ENCODE peak calls at places on chromosome 3, in six cellular contexts. K, Q, E, D, N and M are unnamed samples.

GRCh38 chr3:188234172-188234571 is 80.2 kb downstream of the LPP start:
- DNase-seq in K (no peak), Q (no peak), E (no peak), D (no peak), N (no peak), M (no peak)

GRCh38 chr3:158058775-158059174 is 47.4 kb downstream of the SHOX2 start:
- DNase-seq in K (no peak), Q (no peak), E (no peak), D (no peak), N (no peak), M (no peak)

GRCh38 chr3:169772951-169773816 is at the start of gene MYNN:
- DNase-seq in K (peak; percentile 90), Q (peak; percentile 94), E (peak; percentile 83), D (peak; percentile 90), N (peak; percentile 80), M (peak; percentile 97)

GRCh38 chr3:17030438-17030837 is 145.7 kb downstream of the PLCL2 start:
- DNase-seq in K (no peak), Q (no peak), E (no peak), D (no peak), N (no peak), M (no peak)

GRCh38 chr3:169243122-169243521 is 420.4 kb downstream of the MECOM start:
- DNase-seq in K (no peak), Q (no peak), E (no peak), D (no peak), N (no peak), M (no peak)

GRCh38 chr3:140276698-140277097 is 341.7 kb downstream of the CLSTN2 start:
- DNase-seq in K (peak; percentile 36), Q (no peak), E (no peak), D (no peak), N (no peak), M (no peak)

GRCh38 chr3:155497930-155498647 is 204.6 kb upstream of the STRIT1 start:
- DNase-seq in K (no peak), Q (no peak), E (no peak), D (no peak), N (no peak), M (no peak)

GRCh38 chr3:194075088-194075615 is 60.8 kb upstream of the HES1 start:
- DNase-seq in K (no peak), Q (no peak), E (no peak), D (no peak), N (no peak), M (no peak)

GRCh38 chr3:158773845-158774542 is 27.9 kb upstream of the MFSD1 start:
- DNase-seq in K (no peak), Q (no peak), E (no peak), D (no peak), N (no peak), M (no peak)

GRCh38 chr3:192188218-192188835 is 539.0 kb downstream of the FGF12 start:
- DNase-seq in K (peak; percentile 77), Q (peak; percentile 53), E (no peak), D (peak; percentile 60), N (no peak), M (no peak)

GRCh38 chr3:52228751-52229291 is 3.4 kb upstream of the TLR9 start:
- DNase-seq in K (no peak), Q (no peak), E (no peak), D (no peak), N (no peak), M (no peak)

GRCh38 chr3:111902534-111902933 is 43.5 kb downstream of the PHLDB2 start:
- DNase-seq in K (no peak), Q (no peak), E (no peak), D (no peak), N (no peak), M (no peak)

GRCh38 chr3:187802928-187803259 is 57.6 kb upstream of the BCL6 start:
- DNase-seq in K (no peak), Q (peak; percentile 58), E (peak; percentile 3), D (no peak), N (no peak), M (no peak)

GRCh38 chr3:116226245-116226644 is 219.0 kb downstream of the LSAMP start:
- DNase-seq in K (no peak), Q (no peak), E (no peak), D (no peak), N (no peak), M (no peak)

GRCh38 chr3:107620534-107620933 is 97.8 kb downstream of the BBX start:
- DNase-seq in K (no peak), Q (no peak), E (no peak), D (no peak), N (no peak), M (no peak)

GRCh38 chr3:176906046-176906905 is 291.0 kb downstream of the TBL1XR1 start:
- DNase-seq in K (no peak), Q (no peak), E (no peak), D (peak; percentile 60), N (no peak), M (no peak)

GRCh38 chr3:72999971-73000370 is 3.4 kb downstream of the PPP4R2 start:
- DNase-seq in K (no peak), Q (no peak), E (no peak), D (no peak), N (no peak), M (no peak)

GRCh38 chr3:85482193-85482450 is 523.3 kb downstream of the CADM2 start:
- DNase-seq in K (no peak), Q (no peak), E (no peak), D (no peak), N (no peak), M (no peak)

GRCh38 chr3:174100744-174101143 is 703.2 kb downstream of the NLGN1 start:
- DNase-seq in K (no peak), Q (no peak), E (no peak), D (no peak), N (no peak), M (no peak)

GRCh38 chr3:189554868-189555557 is 76.2 kb upstream of the TP63 start:
- DNase-seq in K (no peak), Q (no peak), E (no peak), D (no peak), N (no peak), M (no peak)

GRCh38 chr3:32437898-32438297 is 46.2 kb downstream of the CMTM7 start:
- DNase-seq in K (no peak), Q (peak; percentile 3), E (no peak), D (no peak), N (no peak), M (no peak)

GRCh38 chr3:30779686-30780287 is 114.7 kb downstream of the GADL1 start:
- DNase-seq in K (peak; percentile 40), Q (no peak), E (no peak), D (no peak), N (no peak), M (no peak)

GRCh38 chr3:114519415-114519814 is 225.6 kb downstream of the TIGIT start:
- DNase-seq in K (peak; percentile 17), Q (no peak), E (no peak), D (peak; percentile 13), N (no peak), M (no peak)